ENCODE peak calls at places on chromosome 9, in four cellular contexts. One of them, this sample, is unnamed.

GRCh38 chr9:134502261-134503211 is 139.1 kb upstream of the COL5A1 start:
- DNase-seq in AG08395: peak; percentile 99
- DNase-seq in NCI-H460: no peak
- DNase-seq in SW 1271: peak; percentile 58
- DNase-seq in this sample: no peak

GRCh38 chr9:81103597-81104471 is 585.5 kb downstream of the TLE1 start:
- DNase-seq in AG08395: peak; percentile 7
- DNase-seq in NCI-H460: no peak
- DNase-seq in SW 1271: peak; percentile 4
- DNase-seq in this sample: no peak

GRCh38 chr9:120878188-120879130 is 1.5 kb upstream of the PHF19 start:
- DNase-seq in AG08395: no peak
- DNase-seq in NCI-H460: no peak
- DNase-seq in SW 1271: no peak
- DNase-seq in this sample: no peak

GRCh38 chr9:73714294-73714693 is 562.6 kb downstream of the ANXA1 start:
- DNase-seq in AG08395: no peak
- DNase-seq in NCI-H460: no peak
- DNase-seq in SW 1271: no peak
- DNase-seq in this sample: no peak

GRCh38 chr9:16090907-16091629 is 538.2 kb downstream of the CCDC171 start:
- DNase-seq in AG08395: no peak
- DNase-seq in NCI-H460: no peak
- DNase-seq in SW 1271: no peak
- DNase-seq in this sample: no peak

GRCh38 chr9:84277646-84278045 is 62.9 kb downstream of the SLC28A3 start:
- DNase-seq in AG08395: no peak
- DNase-seq in NCI-H460: no peak
- DNase-seq in SW 1271: no peak
- DNase-seq in this sample: no peak

GRCh38 chr9:899440-900184 is 58.1 kb downstream of the DMRT1 start:
- DNase-seq in AG08395: no peak
- DNase-seq in NCI-H460: no peak
- DNase-seq in SW 1271: no peak
- DNase-seq in this sample: no peak

GRCh38 chr9:122179690-122180074 is 20.0 kb downstream of the MORN5 start:
- DNase-seq in AG08395: peak; percentile 52
- DNase-seq in NCI-H460: no peak
- DNase-seq in SW 1271: no peak
- DNase-seq in this sample: no peak

GRCh38 chr9:1979815-1980367 is 35.3 kb upstream of the SMARCA2 start:
- DNase-seq in AG08395: peak; percentile 86
- DNase-seq in NCI-H460: no peak
- DNase-seq in SW 1271: no peak
- DNase-seq in this sample: no peak

GRCh38 chr9:35771079-35771441 is 17.0 kb upstream of the MSMP start:
- DNase-seq in AG08395: no peak
- DNase-seq in NCI-H460: no peak
- DNase-seq in SW 1271: no peak
- DNase-seq in this sample: no peak

GRCh38 chr9:132554755-132555154 is 27.7 kb upstream of the BARHL1 start:
- DNase-seq in AG08395: no peak
- DNase-seq in NCI-H460: no peak
- DNase-seq in SW 1271: no peak
- DNase-seq in this sample: no peak

This sample was measured in glomerular endothelial cell.